ENCODE peak calls at places on chromosomes 6 and 20, in eight cellular contexts. B is lower leg skin, Y is HFF-Myc, F is lung, U is IMR-90, O is heart left ventricle, A is foreskin fibroblast, G is fibroblast of the aortic adventitia. R is an unnamed sample.

GRCh38 chr20:45342863-45343444 is 5.3 kb downstream of the SDC4 start:
- DNase-seq in B (no peak), Y (no peak), F (no peak), U (no peak), O (no peak), A (no peak), G (no peak), R (no peak)

GRCh38 chr6:113591896-113592827 is 265.0 kb upstream of the MARCKS start:
- DNase-seq in B (no peak), Y (no peak), F (no peak), U (peak), O (no peak), A (peak), G (peak), R (no peak)

GRCh38 chr20:25061821-25062530 is 4.0 kb upstream of the ACSS1 start:
- DNase-seq in B (no peak), Y (no peak), F (no peak), U (no peak), O (no peak), A (no peak), G (no peak), R (no peak)

GRCh38 chr6:33967966-33968724 is 164.3 kb upstream of the MLN start:
- DNase-seq in B (no peak), Y (no peak), F (no peak), U (no peak), O (no peak), A (peak), G (no peak), R (peak)

GRCh38 chr20:31602779-31603441 is 2.2 kb upstream of the ID1 start:
- DNase-seq in B (no peak), Y (no peak), F (no peak), U (peak), O (no peak), A (peak), G (peak), R (no peak)

GRCh38 chr6:74408844-74409243 is 712.8 kb downstream of the CD109 start:
- DNase-seq in B (no peak), Y (no peak), F (no peak), U (peak), O (no peak), A (peak), G (peak), R (no peak)

GRCh38 chr6:92479821-92480220 is 939.5 kb downstream of the EPHA7 start:
- DNase-seq in B (no peak), Y (no peak), F (no peak), U (peak), O (no peak), A (peak), G (no peak), R (no peak)

GRCh38 chr6:164286021-164286420 is 871.5 kb downstream of the QKI start:
- DNase-seq in B (no peak), Y (no peak), F (no peak), U (no peak), O (no peak), A (no peak), G (peak), R (no peak)

GRCh38 chr20:25195962-25196700 is 619 bp downstream of the ENTPD6 start:
- DNase-seq in B (no peak), Y (no peak), F (no peak), U (peak), O (peak), A (peak), G (no peak), R (no peak)

GRCh38 chr20:54794110-54794509 is 318.7 kb downstream of the DOK5 start:
- DNase-seq in B (no peak), Y (no peak), F (no peak), U (no peak), O (no peak), A (no peak), G (no peak), R (no peak)

GRCh38 chr6:163501022-163501421 is 86.5 kb downstream of the QKI start:
- DNase-seq in B (no peak), Y (no peak), F (no peak), U (no peak), O (no peak), A (no peak), G (peak), R (no peak)

GRCh38 chr20:60206259-60206658 is 248.0 kb downstream of the CDH26 start:
- DNase-seq in B (no peak), Y (no peak), F (no peak), U (peak), O (no peak), A (peak), G (peak), R (no peak)

GRCh38 chr6:2582268-2582667 is 168.5 kb downstream of the MYLK4 start:
- DNase-seq in B (no peak), Y (no peak), F (no peak), U (no peak), O (no peak), A (no peak), G (no peak), R (no peak)

GRCh38 chr20:3046677-3047462 is 1.0 kb downstream of the MRPS26 start:
- DNase-seq in B (no peak), Y (no peak), F (peak), U (no peak), O (peak), A (no peak), G (peak), R (no peak)

GRCh38 chr20:39253051-39253682 is 291.0 kb downstream of the DHX35 start:
- DNase-seq in B (no peak), Y (no peak), F (no peak), U (no peak), O (no peak), A (no peak), G (no peak), R (no peak)

GRCh38 chr20:59402697-59403096 is 102.3 kb downstream of the EDN3 start:
- DNase-seq in B (no peak), Y (no peak), F (no peak), U (no peak), O (no peak), A (no peak), G (no peak), R (no peak)

GRCh38 chr20:2402271-2402980 is 21.7 kb downstream of the TGM6 start:
- DNase-seq in B (no peak), Y (peak), F (no peak), U (peak), O (no peak), A (peak), G (peak), R (peak)

GRCh38 chr6:17212541-17213371 is 68.4 kb upstream of the RBM24 start:
- DNase-seq in B (no peak), Y (no peak), F (no peak), U (no peak), O (peak), A (peak), G (no peak), R (no peak)

GRCh38 chr6:125922322-125922860 is 34.2 kb upstream of the HINT3 start:
- DNase-seq in B (no peak), Y (no peak), F (no peak), U (no peak), O (no peak), A (no peak), G (no peak), R (no peak)

GRCh38 chr20:21214431-21214830 is 88.5 kb downstream of the KIZ start:
- DNase-seq in B (no peak), Y (no peak), F (no peak), U (peak), O (no peak), A (peak), G (no peak), R (no peak)

GRCh38 chr20:19973920-19974620 is 43.1 kb upstream of the NAA20 start:
- DNase-seq in B (peak), Y (no peak), F (peak), U (peak), O (peak), A (peak), G (peak), R (peak)

GRCh38 chr20:38617011-38617829 is 15.6 kb downstream of the ARHGAP40 start:
- DNase-seq in B (no peak), Y (no peak), F (no peak), U (peak), O (no peak), A (peak), G (no peak), R (no peak)

GRCh38 chr6:111011360-111012142 is 29.7 kb downstream of the RPF2 start:
- DNase-seq in B (no peak), Y (no peak), F (no peak), U (peak), O (no peak), A (peak), G (peak), R (peak)

GRCh38 chr6:27224729-27225128 is 22.8 kb upstream of the PRSS16 start:
- DNase-seq in B (no peak), Y (no peak), F (no peak), U (no peak), O (no peak), A (no peak), G (no peak), R (no peak)

GRCh38 chr6:142592876-142593275 is 291.1 kb downstream of the ADGRG6 start:
- DNase-seq in B (no peak), Y (no peak), F (no peak), U (peak), O (no peak), A (peak), G (no peak), R (no peak)

GRCh38 chr20:22160254-22160653 is 424.1 kb downstream of the FOXA2 start:
- DNase-seq in B (no peak), Y (no peak), F (no peak), U (no peak), O (no peak), A (no peak), G (no peak), R (no peak)

GRCh38 chr6:6556738-6557503 is 31.6 kb upstream of the LY86 start:
- DNase-seq in B (no peak), Y (no peak), F (no peak), U (peak), O (no peak), A (no peak), G (peak), R (no peak)

GRCh38 chr6:43246301-43247114 is 3.2 kb downstream of the TTBK1 start:
- DNase-seq in B (no peak), Y (no peak), F (peak), U (no peak), O (peak), A (no peak), G (no peak), R (no peak)

GRCh38 chr20:52083627-52084232 is 107.8 kb downstream of the ZFP64 start:
- DNase-seq in B (peak), Y (peak), F (peak), U (peak), O (no peak), A (peak), G (peak), R (no peak)

GRCh38 chr6:135962731-135963130 is 111.2 kb downstream of the PDE7B start:
- DNase-seq in B (no peak), Y (no peak), F (no peak), U (peak), O (no peak), A (peak), G (peak), R (no peak)

GRCh38 chr20:57573893-57574292 is 13.0 kb downstream of the PCK1 start:
- DNase-seq in B (no peak), Y (no peak), F (no peak), U (no peak), O (no peak), A (no peak), G (no peak), R (no peak)
- TF ChIP-seq CTCF in B (no peak), Y (peak), F (no peak), U (no peak), O (no peak), A (peak), G (no peak), R (peak)

DNA sequence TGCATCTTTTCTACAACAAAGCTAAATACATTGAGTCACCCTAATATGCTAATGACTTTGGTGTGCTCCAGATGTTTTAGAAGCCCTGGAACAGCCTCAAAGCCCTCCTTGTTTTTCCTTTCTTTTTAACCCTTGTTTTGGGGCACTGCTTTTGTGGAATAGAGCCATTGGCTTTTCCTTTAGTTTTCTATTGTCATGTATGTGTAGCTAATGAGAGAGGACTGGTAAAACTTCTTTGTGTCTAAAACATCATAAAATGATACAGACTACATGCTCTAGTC is 158.8 kb downstream of the JARID2 start:
- DNase-seq in B (no peak), Y (no peak), F (no peak), U (no peak), O (no peak), A (peak), G (no peak), R (no peak)
- H3K4me3 ChIP-seq in B (no peak), Y (no peak), F (no peak), U (no peak), O (no peak), A (no peak), G (no peak), R (no peak)

GRCh38 chr6:89082439-89082838 is 1.9 kb downstream of the PNRC1 start:
- DNase-seq in B (no peak), Y (no peak), F (no peak), U (peak), O (no peak), A (no peak), G (peak), R (no peak)

GRCh38 chr6:89081129-89081422 is 525 bp downstream of the PNRC1 start:
- DNase-seq in B (no peak), Y (no peak), F (no peak), U (no peak), O (peak), A (no peak), G (no peak), R (no peak)

GRCh38 chr6:89079611-89080213 is 839 bp upstream of the PNRC1 start:
- DNase-seq in B (peak), Y (no peak), F (peak), U (peak), O (peak), A (peak), G (peak), R (no peak)

GRCh38 chr6:89080281-89081128 is at the start of gene PNRC1:
- DNase-seq in B (peak), Y (peak), F (peak), U (peak), O (peak), A (peak), G (peak), R (peak)

DNA sequence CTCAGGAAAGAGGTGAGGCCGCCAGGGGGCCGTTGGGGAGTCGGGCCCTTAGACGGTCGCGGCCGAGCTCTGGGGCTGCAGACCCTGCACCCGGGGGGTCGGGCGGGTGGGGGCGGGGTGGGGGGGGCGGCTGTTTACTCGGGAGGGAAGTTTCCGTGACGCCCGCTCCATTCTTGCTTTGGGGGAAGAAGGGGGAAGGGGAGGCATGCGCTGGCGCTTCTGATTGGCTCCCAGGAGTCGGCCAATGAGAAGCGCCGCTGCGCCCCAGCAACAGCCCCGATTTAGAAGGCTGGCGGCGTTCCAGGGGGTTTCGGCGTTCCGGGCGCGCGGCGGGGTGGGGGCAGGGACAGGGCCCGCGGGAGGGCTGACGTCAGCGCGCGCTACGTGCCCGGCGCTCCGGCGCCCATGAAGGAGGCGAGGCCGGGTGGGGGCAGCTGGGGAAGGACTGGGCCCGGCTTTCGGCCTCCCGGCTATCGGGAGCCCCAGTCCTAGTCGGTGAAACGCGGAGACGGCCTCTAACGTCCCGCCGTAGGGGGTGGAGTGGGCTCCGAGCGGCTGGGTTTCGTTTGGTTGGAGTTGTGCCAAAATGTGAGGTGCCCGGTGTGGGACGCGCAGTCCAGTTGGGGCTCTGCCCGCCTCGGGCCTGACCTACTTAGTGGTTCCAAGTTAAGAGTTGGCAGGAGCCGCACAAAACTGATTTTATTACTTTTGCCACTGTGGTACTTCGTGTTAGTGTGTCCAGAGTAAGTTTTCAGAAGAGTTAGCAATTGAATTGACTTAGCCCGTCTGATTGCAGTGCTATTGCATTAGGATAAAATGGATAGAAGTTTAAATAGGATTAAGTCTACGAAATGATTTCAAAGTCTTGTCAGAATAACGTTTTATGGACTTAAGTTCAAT is 1.1 kb downstream of the PNRC1 start:
- DNase-seq in B (peak), Y (peak), F (peak), U (peak), O (peak), A (peak), G (peak), R (peak)
- TF ChIP-seq CTCF in B (no peak), Y (no peak), F (no peak), U (no peak), O (no peak), A (no peak), G (peak), R (no peak)

GRCh38 chr6:46734867-46735719 is at the start of gene PLA2G7:
- DNase-seq in B (no peak), Y (no peak), F (no peak), U (no peak), O (no peak), A (peak), G (peak), R (no peak)
- H3K4me3 ChIP-seq in B (peak), Y (peak), F (peak), U (peak), O (peak), A (peak), G (peak), R (no peak)

GRCh38 chr6:129476248-129476564 is 233.8 kb downstream of the ARHGAP18 start:
- DNase-seq in B (no peak), Y (no peak), F (no peak), U (no peak), O (no peak), A (no peak), G (no peak), R (no peak)

GRCh38 chr6:129476810-129477209 is 233.2 kb downstream of the ARHGAP18 start:
- DNase-seq in B (no peak), Y (no peak), F (no peak), U (no peak), O (no peak), A (no peak), G (peak), R (no peak)

GRCh38 chr6:129472239-129472638 is 237.7 kb downstream of the ARHGAP18 start:
- DNase-seq in B (no peak), Y (no peak), F (no peak), U (no peak), O (no peak), A (no peak), G (no peak), R (no peak)

GRCh38 chr6:129478379-129478778 is 231.6 kb downstream of the ARHGAP18 start:
- DNase-seq in B (no peak), Y (no peak), F (no peak), U (no peak), O (no peak), A (no peak), G (no peak), R (no peak)

DNA sequence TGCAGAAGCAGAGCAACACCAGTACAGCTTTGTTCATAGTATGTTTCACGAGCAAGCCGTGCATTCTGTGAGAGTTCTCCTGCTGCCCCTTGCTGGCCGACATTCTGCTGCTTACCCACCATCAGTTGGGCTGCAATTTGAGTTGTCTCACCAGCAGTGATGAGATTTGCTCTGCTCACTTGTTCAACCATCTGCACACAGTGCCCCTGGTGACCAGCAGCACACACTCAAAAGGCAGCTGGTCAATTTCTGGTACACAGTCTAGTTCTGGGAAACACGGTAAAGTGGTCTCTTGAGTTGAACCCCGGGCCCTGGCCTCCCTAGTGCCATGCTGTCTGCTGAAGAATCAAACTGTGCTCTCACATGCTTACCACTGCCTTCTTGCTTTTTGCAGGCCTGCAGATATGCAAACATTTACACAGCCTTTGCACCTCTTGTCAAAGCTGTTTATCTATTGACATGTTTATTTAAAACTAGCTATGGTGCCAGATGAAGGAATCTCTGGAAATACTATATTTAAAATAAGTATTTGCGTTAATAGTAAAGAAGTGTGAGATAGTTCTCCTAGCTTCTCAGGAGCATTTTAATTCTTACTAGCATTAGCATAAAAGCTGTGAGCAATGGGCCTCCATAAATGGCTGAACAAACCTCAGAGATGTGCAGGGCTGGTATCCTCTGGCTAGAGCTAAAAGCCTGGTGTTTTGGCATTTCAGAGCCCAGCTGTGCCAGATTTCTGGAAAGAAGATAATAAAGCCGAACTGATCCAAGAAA is 234.3 kb downstream of the ARHGAP18 start:
- DNase-seq in B (no peak), Y (no peak), F (no peak), U (peak), O (no peak), A (no peak), G (peak), R (no peak)
- TF ChIP-seq CTCF in B (no peak), Y (no peak), F (no peak), U (no peak), O (no peak), A (no peak), G (no peak), R (no peak)

GRCh38 chr20:50611128-50611810 is 80.1 kb downstream of the RIPOR3 start:
- DNase-seq in B (no peak), Y (no peak), F (no peak), U (peak), O (no peak), A (no peak), G (peak), R (no peak)
- H3K4me3 ChIP-seq in B (no peak), Y (no peak), F (no peak), U (no peak), O (no peak), A (no peak), G (no peak), R (no peak)

GRCh38 chr6:154996841-154997311 is 1.8 kb downstream of the TIAM2 start:
- DNase-seq in B (no peak), Y (no peak), F (no peak), U (no peak), O (no peak), A (no peak), G (no peak), R (no peak)
- TF ChIP-seq CTCF in B (no peak), Y (no peak), F (no peak), U (no peak), O (no peak), A (no peak), G (no peak), R (no peak)

GRCh38 chr6:10424005-10424404 is 9.1 kb upstream of the TFAP2A start:
- DNase-seq in B (no peak), Y (no peak), F (no peak), U (no peak), O (no peak), A (no peak), G (no peak), R (no peak)

GRCh38 chr6:10425177-10425972 is 10.5 kb upstream of the TFAP2A start:
- DNase-seq in B (no peak), Y (no peak), F (no peak), U (no peak), O (no peak), A (no peak), G (no peak), R (no peak)

GRCh38 chr6:10429638-10430427 is 15.0 kb upstream of the TFAP2A start:
- DNase-seq in B (no peak), Y (no peak), F (no peak), U (peak), O (no peak), A (peak), G (peak), R (no peak)

GRCh38 chr6:10426781-10427279 is 12.0 kb upstream of the TFAP2A start:
- DNase-seq in B (no peak), Y (no peak), F (no peak), U (no peak), O (no peak), A (no peak), G (no peak), R (no peak)

GRCh38 chr6:10425973-10426780 is 11.3 kb upstream of the TFAP2A start:
- DNase-seq in B (no peak), Y (no peak), F (no peak), U (no peak), O (no peak), A (peak), G (no peak), R (no peak)
- H3K4me3 ChIP-seq in B (peak), Y (peak), F (peak), U (peak), O (peak), A (peak), G (peak), R (peak)

R was measured in BJ.